ENCODE peak calls at places on chromosomes 1 and 21, in ten cellular contexts. Z is mammary epithelial cell; C is tibial nerve; U is cardiac muscle cell; X is transverse colon; K is H1; E is tibial artery; D is CD8-positive, alpha-beta memory T cell; B is MG63; Y is PC-9. J is an unnamed sample.

GRCh38 chr1:22710688-22711024 is at the start of gene EPHB2:
- DNase-seq in U (peak; percentile 74), D (no peak), C (no peak), Y (no peak), Z (peak; percentile 24), B (peak; percentile 61), K (no peak), X (peak; percentile 62), E (no peak), J (no peak)

GRCh38 chr1:228336308-228337030 is 70.2 kb downstream of the TRIM11 start:
- DNase-seq in Z (no peak), U (no peak), B (peak; percentile 62), D (no peak), C (no peak), E (peak; percentile 13), Y (no peak), X (peak; percentile 2), K (no peak), J (no peak)

GRCh38 chr1:27391511-27392095 is 819 bp upstream of the GPR3 start:
- DNase-seq in D (no peak), Y (no peak), E (no peak), C (peak; percentile 33), Z (peak; percentile 50), B (no peak), U (peak; percentile 38), K (no peak), X (peak; percentile 49), J (no peak)

GRCh38 chr1:240415532-240415931 is 196.4 kb downstream of the GREM2 start:
- DNase-seq in E (no peak), U (no peak), D (no peak), K (no peak), Z (no peak), B (no peak), X (no peak), C (no peak), Y (no peak), J (no peak)

GRCh38 chr1:229432116-229432461 is 1.8 kb downstream of the ACTA1 start:
- DNase-seq in Z (no peak), B (no peak), Y (no peak), E (no peak), D (no peak), C (no peak), K (no peak), U (no peak), X (no peak), J (no peak)

GRCh38 chr1:233613252-233614172 is at the start of gene KCNK1:
- DNase-seq in X (peak; percentile 85), Z (peak; percentile 90), D (no peak), C (peak; percentile 43), E (peak; percentile 65), U (peak; percentile 85), Y (peak; percentile 85), B (peak; percentile 61), K (peak; percentile 41), J (no peak)

GRCh38 chr1:38221006-38221649 is 174.5 kb upstream of the POU3F1 start:
- DNase-seq in D (no peak), K (no peak), E (no peak), X (no peak), Z (peak; percentile 48), B (no peak), U (no peak), Y (no peak), C (no peak), J (peak; percentile 80)

GRCh38 chr21:40054403-40054802 is 187.2 kb downstream of the PCP4 start:
- DNase-seq in C (no peak), X (peak; percentile 68), E (peak; percentile 70), U (no peak), D (no peak), B (peak; percentile 15), Y (no peak), Z (peak; percentile 83), K (no peak), J (no peak)

GRCh38 chr1:109919271-109919670 is 8.6 kb downstream of the CSF1 start:
- DNase-seq in X (no peak), Y (no peak), C (no peak), K (no peak), B (no peak), Z (no peak), U (no peak), D (no peak), E (no peak), J (no peak)

GRCh38 chr1:109917429-109918076 is 6.9 kb downstream of the CSF1 start:
- DNase-seq in C (no peak), E (no peak), X (no peak), B (no peak), Y (no peak), D (no peak), Z (no peak), U (no peak), K (no peak), J (no peak)

GRCh38 chr1:109918077-109918606 is 7.5 kb downstream of the CSF1 start:
- DNase-seq in X (no peak), Y (no peak), E (no peak), U (no peak), D (no peak), K (no peak), C (no peak), Z (no peak), B (no peak), J (no peak)

GRCh38 chr1:109922326-109922725 is 11.7 kb downstream of the CSF1 start:
- DNase-seq in U (no peak), Y (no peak), B (no peak), D (no peak), Z (no peak), E (no peak), C (no peak), K (no peak), X (no peak), J (no peak)

DNA sequence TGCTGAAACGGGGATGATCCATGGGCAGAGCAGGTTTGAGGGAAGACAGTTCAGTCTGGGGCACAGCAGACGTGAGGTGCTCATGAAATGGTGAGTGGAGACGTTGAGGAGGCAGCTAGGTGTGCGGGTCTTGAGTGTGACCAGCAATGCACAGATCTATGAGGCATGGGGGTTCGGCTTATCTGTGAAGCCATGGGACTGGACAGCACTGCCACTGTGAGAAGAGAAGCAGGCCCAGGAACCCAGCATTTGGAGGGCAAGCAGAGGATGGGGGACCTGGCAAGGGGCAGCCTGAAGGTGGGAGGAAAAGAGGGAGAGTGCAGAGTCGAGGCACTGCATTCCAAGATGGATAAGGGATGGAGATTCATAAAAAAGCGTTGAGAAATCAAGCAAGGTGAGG is 8.0 kb downstream of the CSF1 start:
- DNase-seq in Y (no peak), X (no peak), K (no peak), D (no peak), C (no peak), B (no peak), Z (no peak), E (no peak), U (no peak), J (no peak)
- H3K36me3 ChIP-seq in Y (peaks cover 92% of the 10 kb centered on the region), X (no peaks in the 10 kb centered on the region), K (no peaks in the 10 kb centered on the region), D (peaks cover 19% of the 10 kb centered on the region), C (no peaks in the 10 kb centered on the region), B (peaks cover 98% of the 10 kb centered on the region), Z (peaks cover 6% of the 10 kb centered on the region), E (peaks cover 41% of the 10 kb centered on the region), U (peaks cover 5% of the 10 kb centered on the region), J (peaks cover 99% of the 10 kb centered on the region)

GRCh38 chr1:73040811-73041210 is 758.5 kb upstream of the NEGR1 start:
- DNase-seq in Y (no peak), D (no peak), K (no peak), C (no peak), Z (no peak), E (no peak), B (no peak), U (no peak), X (no peak), J (no peak)

DNA sequence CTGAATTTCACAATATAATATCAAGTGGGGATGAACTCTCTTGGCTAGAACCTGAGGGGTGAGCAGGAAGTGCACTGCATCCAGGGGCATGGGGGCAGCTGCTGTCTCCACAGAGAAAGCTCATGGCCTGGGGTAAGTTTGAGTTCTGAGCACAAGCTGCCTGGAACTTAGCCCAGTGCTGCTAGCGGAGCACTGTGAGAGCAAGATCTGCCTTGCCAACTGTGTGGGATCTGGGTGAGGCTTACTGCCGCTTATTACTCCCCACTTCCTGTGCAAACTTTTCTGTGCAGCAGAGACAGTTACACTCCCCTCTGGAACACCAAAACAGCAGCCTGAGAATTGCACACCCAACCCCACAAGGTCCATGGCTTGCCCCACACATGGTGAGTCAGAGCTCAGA is 761.9 kb upstream of the NEGR1 start:
- DNase-seq in Y (no peak), D (no peak), Z (no peak), E (no peak), U (no peak), X (no peak), C (no peak), B (peak; percentile 26), K (no peak), J (no peak)
- H3K36me3 ChIP-seq in Y (no peaks in the 10 kb centered on the region), D (no peaks in the 10 kb centered on the region), Z (no peaks in the 10 kb centered on the region), E (no peaks in the 10 kb centered on the region), U (no peaks in the 10 kb centered on the region), X (no peaks in the 10 kb centered on the region), C (no peaks in the 10 kb centered on the region), B (no peaks in the 10 kb centered on the region), K (no peaks in the 10 kb centered on the region), J (no peaks in the 10 kb centered on the region)

GRCh38 chr1:201139306-201139705 is 12.3 kb upstream of the ASCL5 start:
- DNase-seq in Z (no peak), B (no peak), C (no peak), X (no peak), U (no peak), D (no peak), E (no peak), Y (no peak), K (no peak), J (no peak)

GRCh38 chr1:201136696-201137392 is 9.9 kb upstream of the ASCL5 start:
- DNase-seq in U (no peak), C (no peak), X (no peak), Y (no peak), Z (no peak), K (no peak), B (no peak), D (no peak), E (no peak), J (no peak)

GRCh38 chr1:201138311-201138840 is 11.4 kb upstream of the ASCL5 start:
- DNase-seq in K (no peak), C (no peak), U (no peak), Z (no peak), Y (no peak), D (no peak), E (peak; percentile 38), X (no peak), B (no peak), J (no peak)

GRCh38 chr1:201139756-201140155 is 12.8 kb upstream of the ASCL5 start:
- DNase-seq in D (no peak), C (no peak), Y (no peak), Z (no peak), E (no peak), U (no peak), X (no peak), B (no peak), K (no peak), J (no peak)

DNA sequence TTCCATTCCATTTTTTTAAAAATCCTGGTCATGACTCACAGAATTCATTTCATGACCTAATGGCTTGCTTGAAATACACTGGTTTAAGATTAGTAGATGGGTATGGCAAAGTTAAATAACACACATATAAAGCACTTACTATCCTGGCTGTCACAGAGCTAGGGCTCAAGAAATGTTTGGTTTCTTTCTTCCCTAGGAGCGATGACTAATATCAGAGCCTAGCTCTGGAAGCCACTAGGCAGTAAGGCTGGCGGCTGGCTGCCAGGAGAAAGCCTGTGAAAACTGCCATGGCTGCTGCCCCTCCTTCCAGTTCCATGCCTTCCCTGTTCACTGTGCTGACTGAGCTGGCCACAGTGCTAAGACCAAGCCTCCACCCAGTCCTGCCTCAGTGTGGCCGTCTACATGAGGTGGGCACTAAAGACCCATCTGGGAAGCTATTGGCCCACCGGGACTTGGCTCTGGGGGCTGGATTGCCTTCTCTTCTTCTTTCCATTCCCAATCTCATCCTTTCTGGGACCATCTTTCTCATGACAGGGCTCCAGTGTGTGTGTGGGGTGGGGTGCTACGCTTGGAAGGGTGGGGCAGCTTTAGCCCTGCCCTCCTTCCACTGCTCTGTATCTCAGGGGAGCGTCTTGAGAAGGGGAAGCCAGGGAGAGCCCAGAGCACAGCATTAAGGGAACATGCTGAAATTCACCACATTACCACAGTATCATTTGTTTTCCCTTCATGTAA is 10.8 kb upstream of the ASCL5 start:
- DNase-seq in C (peak; percentile 46), U (no peak), Z (peak; percentile 68), B (peak; percentile 95), E (peak; percentile 79), K (no peak), D (no peak), X (peak; percentile 47), Y (no peak), J (peak; percentile 65)
- H3K36me3 ChIP-seq in C (no peaks in the 10 kb centered on the region), U (peaks cover 11% of the 10 kb centered on the region), Z (no peaks in the 10 kb centered on the region), B (peaks cover 40% of the 10 kb centered on the region), E (no peaks in the 10 kb centered on the region), K (peaks cover 31% of the 10 kb centered on the region), D (peaks cover 7% of the 10 kb centered on the region), X (no peaks in the 10 kb centered on the region), Y (peaks cover 3% of the 10 kb centered on the region), J (peaks cover 65% of the 10 kb centered on the region)

DNA sequence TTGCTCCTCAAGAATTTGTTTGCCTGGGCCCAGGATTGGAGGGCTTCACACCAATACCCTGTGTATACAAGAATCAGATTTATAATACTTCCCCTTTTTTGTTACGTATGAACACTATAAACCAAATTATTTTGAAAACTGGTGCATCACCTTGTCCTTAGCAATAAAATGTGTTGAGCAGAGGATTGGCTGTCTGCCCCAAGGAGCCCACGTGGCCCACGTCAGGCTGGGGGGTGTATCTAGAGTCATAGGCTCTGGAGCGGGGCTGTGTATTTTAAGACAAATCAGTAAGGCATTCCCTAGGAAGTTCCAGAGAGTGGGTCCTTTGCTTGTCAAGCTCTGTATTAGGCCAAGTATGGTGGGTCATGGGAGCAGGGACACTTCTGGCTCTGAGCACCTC is 2.0 kb upstream of the ST3GAL3 start:
- DNase-seq in C (no peak), Z (no peak), B (no peak), U (no peak), D (no peak), K (no peak), E (no peak), X (no peak), Y (no peak), J (no peak)
- H3K36me3 ChIP-seq in C (peaks cover 4% of the 10 kb centered on the region), Z (peaks cover 34% of the 10 kb centered on the region), B (peaks cover 65% of the 10 kb centered on the region), U (peaks cover 34% of the 10 kb centered on the region), D (peaks cover 26% of the 10 kb centered on the region), K (peaks cover 44% of the 10 kb centered on the region), E (peaks cover 39% of the 10 kb centered on the region), X (no peaks in the 10 kb centered on the region), Y (peaks cover 18% of the 10 kb centered on the region), J (peaks cover 80% of the 10 kb centered on the region)

J was measured in SJSA1.